ENCODE peak calls at places on chromosomes 11 and 22, in five cellular contexts. D is stimulated activated naive B cell treated with anti-CD40 and anti-IgM and Interleukin-4, amounts not matched to agents 10 μg/mL and 1 μg/mL and 100 μg/mL, for 72 hours; K is NCI-H1694; M is ecto neural progenitor cell; S is AG08396. Y is an unnamed sample.

GRCh38 chr22:25716637-25717036 is 25.4 kb upstream of the MYO18B start:
- DNase-seq in D (no peak), K (no peak), M (no peak), S (no peak), Y (no peak)

GRCh38 chr11:93933230-93933629 is 82.8 kb upstream of the VSTM5 start:
- DNase-seq in D (no peak), K (no peak), M (no peak), S (no peak), Y (no peak)

GRCh38 chr11:8250981-8251620 is 12.6 kb downstream of the LMO1 start:
- DNase-seq in D (no peak), K (no peak), M (peak; percentile 30), S (no peak), Y (no peak)

GRCh38 chr11:67581469-67581868 is 2.1 kb upstream of the GSTP1 start:
- DNase-seq in D (no peak), K (no peak), M (no peak), S (no peak), Y (no peak)

GRCh38 chr11:79487412-79487811 is 46.6 kb upstream of the TENM4 start:
- DNase-seq in D (no peak), K (no peak), M (no peak), S (no peak), Y (no peak)

GRCh38 chr11:126548576-126549272 is 193.2 kb downstream of the ST3GAL4 start:
- DNase-seq in D (no peak), K (no peak), M (no peak), S (no peak), Y (no peak)

GRCh38 chr22:36369004-36369921 is 18.5 kb downstream of the MYH9 start:
- DNase-seq in D (no peak), K (no peak), M (no peak), S (no peak), Y (no peak)

GRCh38 chr11:3799883-3800282 is 2.5 kb upstream of the NUP98 start:
- DNase-seq in D (no peak), K (no peak), M (no peak), S (no peak), Y (no peak)

GRCh38 chr22:37465721-37466120 is 20.5 kb downstream of the MFNG start:
- DNase-seq in D (no peak), K (no peak), M (no peak), S (no peak), Y (no peak)

GRCh38 chr11:86745571-86745970 is 54.8 kb upstream of the PRSS23 start:
- DNase-seq in D (no peak), K (no peak), M (no peak), S (no peak), Y (no peak)

GRCh38 chr22:20904008-20904979 is 12.9 kb upstream of the CRKL start:
- DNase-seq in D (no peak), K (no peak), M (no peak), S (peak; percentile 86), Y (peak; percentile 90)

GRCh38 chr22:35883028-35883620 is 145.5 kb downstream of the RBFOX2 start:
- DNase-seq in D (no peak), K (no peak), M (no peak), S (no peak), Y (peak; percentile 35)

GRCh38 chr22:44211946-44212930 is 31.5 kb downstream of the PARVG start:
- DNase-seq in D (no peak), K (peak; percentile 15), M (peak; percentile 34), S (no peak), Y (peak; percentile 62)

GRCh38 chr22:36433318-36434231 is 45.8 kb upstream of the MYH9 start:
- DNase-seq in D (no peak), K (no peak), M (no peak), S (no peak), Y (no peak)

GRCh38 chr11:69209936-69210659 is 54.4 kb downstream of the SMIM38 start:
- DNase-seq in D (no peak), K (no peak), M (no peak), S (no peak), Y (peak; percentile 42)

GRCh38 chr11:113148652-113149051 is 165.7 kb upstream of the TTC12 start:
- DNase-seq in D (no peak), K (no peak), M (no peak), S (no peak), Y (no peak)

GRCh38 chr11:48047616-48048015 is 67.3 kb downstream of the PTPRJ start:
- DNase-seq in D (no peak), K (no peak), M (no peak), S (peak; percentile 19), Y (peak; percentile 73)

GRCh38 chr11:12005061-12005460 is 3.4 kb downstream of the DKK3 start:
- DNase-seq in D (no peak), K (no peak), M (no peak), S (no peak), Y (no peak)

GRCh38 chr11:66467034-66467659 is 442 bp downstream of the PELI3 start:
- DNase-seq in D (no peak), K (no peak), M (no peak), S (peak; percentile 83), Y (peak; percentile 80)

GRCh38 chr11:69075421-69076128 is 26.8 kb downstream of the TPCN2 start:
- DNase-seq in D (no peak), K (no peak), M (no peak), S (peak; percentile 96), Y (peak; percentile 97)